ENCODE peak calls at places on chromosomes 13 and 19, in seven cellular contexts. S, K, B, I, D, R and J are unnamed samples.

GRCh38 chr19:16064209-16064889 is 11.9 kb upstream of the TPM4 start:
- DNase-seq in D (no peak), S (no peak), R (no peak), I (no peak), B (no peak), K (no peak), J (no peak)

GRCh38 chr13:41345165-41345920 is 34.3 kb downstream of the NAA16 start:
- DNase-seq in R (peak), I (no peak), D (no peak), B (no peak), K (no peak), S (no peak), J (no peak)

GRCh38 chr13:76823969-76824368 is 62.2 kb downstream of the KCTD12 start:
- DNase-seq in R (no peak), B (no peak), K (peak), D (no peak), S (no peak), I (no peak), J (no peak)

GRCh38 chr19:46615966-46616365 is 8.9 kb downstream of the PTGIR start:
- DNase-seq in R (no peak), S (no peak), B (no peak), D (no peak), K (no peak), I (no peak), J (no peak)

GRCh38 chr19:51181913-51182419 is 39.9 kb downstream of the SIGLEC7 start:
- DNase-seq in B (no peak), S (no peak), I (peak), K (peak), D (no peak), R (no peak), J (no peak)

GRCh38 chr13:114080739-114081561 is 51.5 kb downstream of the RASA3 start:
- DNase-seq in R (no peak), D (no peak), S (no peak), B (no peak), I (no peak), K (no peak), J (no peak)

GRCh38 chr13:37752156-37752555 is 117.4 kb downstream of the TRPC4 start:
- DNase-seq in S (no peak), K (no peak), D (no peak), I (no peak), R (no peak), B (no peak), J (no peak)

GRCh38 chr19:31126236-31126635 is 223.0 kb downstream of the TSHZ3 start:
- DNase-seq in R (no peak), D (no peak), I (no peak), S (no peak), K (no peak), B (no peak), J (no peak)

GRCh38 chr13:33270906-33271538 is 14.5 kb downstream of the STARD13 start:
- DNase-seq in S (no peak), D (no peak), B (no peak), I (no peak), K (no peak), R (no peak), J (no peak)

GRCh38 chr19:8149261-8150094 is at the start of gene FBN3:
- DNase-seq in I (peak), B (no peak), S (peak), R (no peak), K (no peak), D (peak), J (no peak)

GRCh38 chr19:19554074-19555023 is 16.3 kb downstream of the CILP2 start:
- DNase-seq in B (no peak), I (peak), K (no peak), R (no peak), S (peak), D (peak), J (no peak)

GRCh38 chr13:69050696-69051095 is 1056.9 kb upstream of the ATXN8OS start:
- DNase-seq in D (no peak), B (no peak), S (no peak), K (peak), I (no peak), R (no peak), J (no peak)

GRCh38 chr19:4721196-4721595 is 2.4 kb downstream of the DPP9 start:
- DNase-seq in B (no peak), K (no peak), D (no peak), R (no peak), I (no peak), S (no peak), J (no peak)

GRCh38 chr19:11064831-11065303 is 24.4 kb upstream of the LDLR start:
- DNase-seq in I (no peak), S (no peak), R (no peak), D (peak), K (no peak), B (no peak), J (no peak)
- TF ChIP-seq YY1 in I (no peak), S (no peak), R (no peak), D (no peak), K (no peak), B (no peak), J (no peak)

DNA sequence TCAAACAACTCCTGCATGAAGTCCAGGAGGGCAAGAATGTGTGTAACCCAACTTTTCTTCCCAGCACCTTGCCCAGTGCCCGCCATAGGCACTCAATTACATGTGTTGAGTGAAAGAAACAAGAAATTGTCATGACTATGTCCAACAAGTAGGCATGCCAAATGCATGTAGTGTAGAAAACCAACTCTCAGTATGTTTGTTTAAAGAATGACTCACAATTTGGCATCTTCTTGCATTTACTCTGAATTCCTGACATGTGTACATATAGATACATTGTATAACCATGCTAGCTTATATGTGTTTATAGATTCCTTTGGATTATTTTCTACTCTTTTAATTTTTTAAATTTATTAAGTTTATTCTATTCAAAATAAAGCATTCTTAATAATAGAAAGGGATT is 305.0 kb downstream of the EFNB2 start:
- DNase-seq in K (no peak), D (no peak), B (no peak), S (no peak), I (no peak), R (no peak), J (no peak)
- TF ChIP-seq YY1 in K (no peak), D (no peak), B (no peak), S (no peak), I (no peak), R (no peak), J (no peak)

GRCh38 chr19:41225238-41226052 is 6.4 kb downstream of the AXL start:
- DNase-seq in D (peak), I (peak), K (peak), S (no peak), B (peak), R (peak), J (no peak)
- TF ChIP-seq YY1 in D (no peak), I (no peak), K (no peak), S (no peak), B (no peak), R (no peak), J (no peak)

GRCh38 chr19:49241769-49242168 is 83.2 kb downstream of the SLC6A16 start:
- DNase-seq in I (no peak), S (no peak), B (no peak), R (no peak), D (no peak), K (no peak), J (no peak)
- TF ChIP-seq YY1 in I (no peak), S (no peak), B (no peak), R (no peak), D (no peak), K (no peak), J (no peak)

GRCh38 chr19:55147408-55148251 is 1.4 kb downstream of the TNNT1 start:
- DNase-seq in I (peak), R (no peak), S (peak), B (no peak), K (no peak), D (peak), J (no peak)

GRCh38 chr19:55146648-55147218 is 2.3 kb downstream of the TNNT1 start:
- DNase-seq in B (peak), R (peak), S (peak), K (peak), D (peak), I (peak), J (no peak)

GRCh38 chr19:55149078-55150003 is at the start of gene TNNT1:
- DNase-seq in K (no peak), R (no peak), D (peak), S (no peak), I (peak), B (no peak), J (no peak)

GRCh38 chr19:55145241-55145640 is 3.8 kb downstream of the TNNT1 start:
- DNase-seq in D (peak), B (no peak), I (no peak), K (no peak), S (no peak), R (no peak), J (no peak)

DNA sequence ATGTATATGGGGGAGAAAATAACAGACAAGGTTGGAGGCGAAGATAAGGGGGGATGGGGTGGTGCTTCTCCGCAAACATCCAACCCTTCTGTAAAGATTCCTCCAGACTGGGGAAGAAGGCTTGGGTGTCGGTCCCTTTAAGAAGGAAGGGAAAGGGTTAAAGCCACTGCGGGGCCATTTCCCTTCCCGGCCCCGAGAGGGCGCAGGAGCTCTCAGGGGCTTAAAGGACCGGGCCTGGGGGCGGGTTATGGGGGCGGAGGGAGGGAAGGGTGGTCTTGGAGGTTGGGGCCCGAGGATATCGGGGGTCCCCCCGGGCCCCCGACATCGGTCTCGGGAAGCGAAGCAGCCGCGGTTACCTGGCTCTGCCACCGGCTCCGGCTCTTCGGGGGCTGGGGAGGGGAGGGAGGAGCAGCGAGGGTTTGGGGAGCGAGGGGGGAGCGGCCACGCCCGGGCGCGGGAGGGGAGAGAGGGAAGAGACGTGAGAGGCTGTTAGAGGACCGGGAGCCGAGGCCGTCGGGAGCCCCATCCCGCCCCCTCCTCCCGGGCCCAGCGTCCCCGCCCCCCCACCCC is 2.8 kb downstream of the TNNT1 start:
- DNase-seq in B (peak), K (no peak), I (peak), S (peak), D (peak), R (no peak), J (no peak)
- TF ChIP-seq YY1 in B (no peak), K (no peak), I (no peak), S (peak), D (no peak), R (no peak), J (no peak)

GRCh38 chr13:86684402-86684801 is 885.2 kb upstream of the SLITRK6 start:
- DNase-seq in R (no peak), B (no peak), S (no peak), K (no peak), D (no peak), I (no peak), J (no peak)
- TF ChIP-seq YY1 in R (no peak), B (no peak), S (no peak), K (no peak), D (no peak), I (no peak), J (no peak)

DNA sequence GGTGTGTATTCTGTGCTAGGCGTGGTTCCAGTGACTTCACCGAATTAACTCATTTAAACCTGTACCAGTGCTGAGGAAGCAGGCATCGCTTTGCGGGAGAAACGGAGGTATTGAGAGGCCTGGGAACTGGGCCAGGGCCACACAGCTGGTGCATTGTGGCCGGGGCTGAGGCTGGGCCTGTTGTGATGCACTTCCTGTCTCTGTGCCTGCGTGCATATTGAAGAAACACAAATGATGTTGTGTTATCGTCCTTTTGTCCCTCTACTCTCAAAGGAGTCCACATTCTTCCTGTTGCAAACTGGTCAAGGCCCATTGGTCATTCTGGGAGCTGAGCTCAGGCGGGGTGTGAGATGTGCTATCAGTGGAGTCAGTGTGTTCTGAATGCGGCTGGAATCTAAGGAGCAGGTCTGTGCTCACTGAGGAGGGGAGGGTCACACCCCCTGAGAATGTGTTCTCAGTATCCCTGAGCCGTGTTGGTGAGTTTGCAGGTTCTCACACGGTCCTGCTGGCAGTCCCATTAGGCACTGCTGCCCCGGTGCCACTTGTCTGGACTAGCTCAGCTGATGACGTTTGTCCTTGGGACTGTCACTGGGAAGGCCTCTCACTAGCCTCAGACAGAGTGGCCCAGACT is 62.1 kb downstream of the ARHGEF7 start:
- DNase-seq in R (no peak), I (no peak), B (no peak), S (no peak), D (no peak), K (no peak), J (no peak)
- TF ChIP-seq YY1 in R (no peak), I (no peak), B (no peak), S (no peak), D (no peak), K (no peak), J (no peak)

GRCh38 chr13:31037874-31038475 is 105.5 kb downstream of the TEX26 start:
- DNase-seq in D (no peak), K (no peak), B (no peak), S (no peak), I (no peak), R (no peak), J (no peak)

GRCh38 chr13:31037351-31037750 is 104.9 kb downstream of the TEX26 start:
- DNase-seq in K (no peak), R (no peak), I (no peak), D (no peak), B (no peak), S (no peak), J (no peak)

GRCh38 chr13:31042084-31042483 is 109.6 kb downstream of the TEX26 start:
- DNase-seq in B (no peak), K (no peak), R (no peak), S (no peak), D (no peak), I (no peak), J (no peak)

GRCh38 chr13:31036717-31037116 is 104.3 kb downstream of the TEX26 start:
- DNase-seq in D (no peak), I (no peak), B (no peak), R (no peak), K (no peak), S (no peak), J (no peak)

DNA sequence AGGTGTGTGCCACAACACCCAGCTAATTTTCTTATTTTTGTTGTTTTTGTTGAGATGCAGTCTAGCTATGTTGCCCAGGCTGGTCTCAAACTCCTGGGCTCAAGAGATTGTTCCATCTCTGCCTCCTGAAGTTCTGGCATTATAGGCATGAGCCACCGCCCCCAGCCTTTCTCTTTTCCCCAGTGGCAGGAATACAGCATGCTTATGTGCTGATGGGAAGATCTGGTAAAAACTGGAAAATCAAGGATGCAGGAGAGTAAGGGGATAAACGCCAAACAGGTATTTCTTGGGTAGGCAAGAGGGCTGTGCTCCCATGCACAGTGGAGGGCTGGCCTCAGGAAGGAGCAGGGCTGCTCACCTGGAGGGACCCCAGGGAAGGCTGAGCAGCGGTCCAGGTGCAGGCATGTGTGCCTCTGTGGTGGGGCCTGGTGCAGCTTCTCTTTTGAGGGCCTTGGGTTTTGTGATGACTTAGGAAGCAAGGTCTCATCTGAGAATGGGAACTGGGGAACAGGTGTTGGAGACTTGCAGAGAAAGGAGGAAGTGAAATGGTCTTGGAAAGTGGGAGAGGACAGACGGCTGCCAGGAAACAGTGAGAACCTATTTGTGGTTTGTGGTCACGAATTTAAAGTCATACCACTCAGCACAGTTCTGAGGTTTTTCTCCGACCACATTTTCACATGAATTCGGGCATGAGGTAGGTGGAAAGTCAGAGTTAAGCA is 106.5 kb downstream of the TEX26 start:
- DNase-seq in I (no peak), S (no peak), D (no peak), K (no peak), R (no peak), B (no peak), J (peak)
- TF ChIP-seq YY1 in I (no peak), S (no peak), D (no peak), K (no peak), R (no peak), B (no peak), J (no peak)

GRCh38 chr19:12065100-12065538 is 588 bp downstream of the ZNF844 start:
- DNase-seq in D (no peak), R (no peak), B (no peak), I (no peak), S (peak), K (no peak), J (no peak)
- TF ChIP-seq YY1 in D (no peak), R (no peak), B (no peak), I (no peak), S (no peak), K (no peak), J (no peak)